ENCODE peak calls at places on chromosome 6, in five cellular contexts. Y is A549, K is ovary, S is fibroblast of villous mesenchyme, J is A673. P is an unnamed sample.

GRCh38 chr6:95576621-95577316 is 566 bp upstream of the MANEA start:
- DNase-seq in K (no peak), J (peak; percentile 29), Y (no peak), S (peak; percentile 17), P (no peak)

GRCh38 chr6:43992783-43993505 is 134.3 kb downstream of the MRPL14 start:
- DNase-seq in Y (no peak), K (no peak), S (no peak), J (no peak), P (no peak)

GRCh38 chr6:132264101-132264500 is 137.2 kb downstream of the MOXD1 start:
- DNase-seq in Y (no peak), K (no peak), J (no peak), S (no peak), P (no peak)

GRCh38 chr6:99151634-99152344 is 197.7 kb downstream of the FAXC start:
- DNase-seq in K (no peak), J (peak; percentile 67), Y (peak; percentile 6), S (peak; percentile 4), P (no peak)

GRCh38 chr6:22250486-22250885 is 46.4 kb downstream of the PRL start:
- DNase-seq in Y (no peak), K (no peak), J (peak; percentile 60), S (no peak), P (no peak)

GRCh38 chr6:109186012-109186411 is 90.7 kb downstream of the CEP57L1 start:
- DNase-seq in J (no peak), S (no peak), Y (no peak), K (no peak), P (no peak)

GRCh38 chr6:148445116-148445515 is 102.5 kb downstream of the SASH1 start:
- DNase-seq in J (no peak), Y (no peak), K (no peak), S (no peak), P (no peak)

GRCh38 chr6:33147807-33148666 is 44.2 kb downstream of the COL11A2 start:
- DNase-seq in S (peak; percentile 63), K (no peak), Y (no peak), J (peak; percentile 64), P (no peak)

GRCh38 chr6:166450167-166450873 is 67.6 kb upstream of the MPC1 start:
- DNase-seq in Y (no peak), S (no peak), K (no peak), J (no peak), P (no peak)

GRCh38 chr6:56524891-56525703 is 117.6 kb downstream of the DST start:
- DNase-seq in J (peak; percentile 34), S (peak; percentile 96), K (no peak), Y (no peak), P (no peak)

GRCh38 chr6:160461641-160462040 is 113.5 kb downstream of the SLC22A3 start:
- DNase-seq in J (no peak), S (peak; percentile 4), Y (no peak), K (no peak), P (no peak)

GRCh38 chr6:156517090-156517489 is 260.1 kb upstream of the ARID1B start:
- DNase-seq in J (no peak), S (peak; percentile 33), Y (no peak), K (no peak), P (no peak)

GRCh38 chr6:38713812-38714211 is 1.3 kb upstream of the DNAH8 start:
- DNase-seq in Y (no peak), S (no peak), K (no peak), J (no peak), P (no peak)

GRCh38 chr6:39882567-39882953 is 51.7 kb downstream of the MOCS1 start:
- DNase-seq in Y (no peak), K (peak; percentile 68), J (no peak), S (peak; percentile 96), P (no peak)

GRCh38 chr6:46473866-46474265 is 17.4 kb downstream of the RCAN2 start:
- DNase-seq in Y (no peak), K (no peak), J (no peak), S (no peak), P (no peak)

GRCh38 chr6:156954781-156955180 is 177.6 kb downstream of the ARID1B start:
- DNase-seq in K (no peak), S (no peak), Y (no peak), J (no peak), P (no peak)

GRCh38 chr6:1735239-1735803 is 125.6 kb downstream of the FOXC1 start:
- DNase-seq in Y (no peak), J (no peak), K (no peak), S (no peak), P (no peak)

GRCh38 chr6:86017236-86017635 is 374.6 kb upstream of the SYNCRIP start:
- DNase-seq in Y (no peak), S (no peak), J (no peak), K (no peak), P (no peak)

GRCh38 chr6:24630861-24631505 is 15.0 kb downstream of the KIAA0319 start:
- DNase-seq in Y (no peak), S (no peak), J (no peak), K (no peak), P (no peak)

GRCh38 chr6:136524936-136525413 is 25.2 kb downstream of the MAP7 start:
- DNase-seq in J (no peak), K (no peak), Y (no peak), S (no peak), P (no peak)

GRCh38 chr6:17206566-17207072 is 74.5 kb upstream of the RBM24 start:
- DNase-seq in K (no peak), Y (no peak), J (no peak), S (no peak), P (no peak)

GRCh38 chr6:14464049-14464448 is 346.5 kb downstream of the CD83 start:
- DNase-seq in J (peak; percentile 34), Y (no peak), K (no peak), S (peak; percentile 42), P (no peak)

GRCh38 chr6:46199387-46199786 is 28.6 kb upstream of the ENPP5 start:
- DNase-seq in J (no peak), K (no peak), Y (no peak), S (peak; percentile 8), P (no peak)

GRCh38 chr6:83908813-83909212 is 49.3 kb downstream of the CYB5R4 start:
- DNase-seq in K (no peak), J (no peak), S (no peak), Y (no peak), P (no peak)

GRCh38 chr6:169454204-169454871 is 200.7 kb upstream of the THBS2 start:
- DNase-seq in K (no peak), J (no peak), Y (no peak), S (peak; percentile 90), P (peak; percentile 84)

GRCh38 chr6:27275025-27275956 is 27.8 kb downstream of the PRSS16 start:
- DNase-seq in Y (no peak), J (peak; percentile 64), K (no peak), S (no peak), P (no peak)

GRCh38 chr6:3607171-3607570 is 144.3 kb downstream of the PXDC1 start:
- DNase-seq in S (no peak), Y (no peak), J (no peak), K (no peak), P (no peak)

GRCh38 chr6:148973809-148974208 is 227.0 kb downstream of the UST start:
- DNase-seq in K (no peak), Y (peak; percentile 24), J (peak; percentile 45), S (peak; percentile 68), P (no peak)

GRCh38 chr6:79648315-79648714 is 17.2 kb downstream of the SH3BGRL2 start:
- DNase-seq in Y (no peak), S (no peak), J (no peak), K (no peak), P (no peak)

GRCh38 chr6:79650943-79651342 is 19.8 kb downstream of the SH3BGRL2 start:
- DNase-seq in S (no peak), K (no peak), J (no peak), Y (no peak), P (no peak)

GRCh38 chr6:79647756-79648155 is 16.6 kb downstream of the SH3BGRL2 start:
- DNase-seq in K (no peak), S (no peak), Y (no peak), J (no peak), P (no peak)

GRCh38 chr6:79649016-79649415 is 17.9 kb downstream of the SH3BGRL2 start:
- DNase-seq in K (no peak), S (no peak), Y (no peak), J (no peak), P (no peak)

DNA sequence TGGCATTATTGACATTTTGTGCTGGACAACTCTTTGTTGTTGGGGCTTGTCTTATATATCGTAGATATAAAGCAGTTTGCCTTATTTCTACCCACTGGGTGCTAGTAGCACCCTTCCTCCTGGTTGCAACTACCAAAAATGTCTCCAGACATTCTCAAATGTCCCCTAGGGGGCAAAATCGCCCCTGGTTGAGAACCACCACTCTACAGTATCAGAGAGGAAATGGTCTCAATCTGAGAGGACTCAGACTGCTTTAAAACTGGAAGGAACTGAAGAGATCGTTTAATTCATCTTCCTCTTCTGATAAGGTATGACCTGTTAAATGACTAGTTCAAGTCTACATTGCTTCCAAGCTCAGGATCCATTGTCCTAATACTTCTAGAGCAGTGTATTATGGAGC is 14.9 kb downstream of the SH3BGRL2 start:
- DNase-seq in S (no peak), Y (no peak), J (peak; percentile 15), K (no peak), P (no peak)
- TF ChIP-seq CTCF in S (no peak), Y (no peak), J (peak; percentile 46), K (no peak), P (no peak)

DNA sequence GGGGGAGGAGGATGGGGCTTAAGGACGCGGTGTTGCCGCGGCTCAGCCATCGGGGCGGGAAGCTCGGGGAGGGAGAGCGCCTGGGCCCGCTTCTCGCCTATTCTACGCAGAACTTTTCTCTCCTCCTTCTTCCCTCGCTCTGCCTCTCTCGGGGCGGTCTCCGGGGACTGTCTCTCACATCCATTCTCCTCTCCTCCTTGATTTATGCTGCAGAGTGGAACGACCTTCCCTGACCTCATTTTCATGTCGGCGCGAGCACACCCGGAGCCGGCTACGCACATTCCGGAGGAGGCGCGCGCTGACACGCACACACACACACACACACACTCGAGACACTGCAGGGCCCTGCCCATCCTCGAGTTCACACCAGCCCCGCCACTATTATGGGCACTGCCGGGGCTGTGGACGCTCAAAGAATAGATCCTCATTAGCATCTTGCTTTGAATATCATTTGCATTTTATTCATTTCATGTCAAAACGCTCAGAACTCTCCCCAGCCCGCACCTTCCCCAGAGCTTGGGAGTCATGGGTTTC is 36.7 kb downstream of the NCR2 start:
- DNase-seq in J (peak; percentile 38), K (no peak), S (peak; percentile 18), Y (no peak), P (no peak)
- H3K4me3 ChIP-seq in J (peak overlapping the region; percentile 34), K (peak overlapping the region; percentile 21), S (peak overlapping the region; percentile 25), Y (peak overlapping the region; percentile 43), P (no peak overlapping the region)

GRCh38 chr6:122772724-122773123 is 6.8 kb upstream of the FABP7 start:
- DNase-seq in Y (no peak), S (no peak), J (no peak), K (no peak), P (no peak)
- TF ChIP-seq CTCF in Y (no peak), S (no peak), J (no peak), K (no peak), P (no peak)

DNA sequence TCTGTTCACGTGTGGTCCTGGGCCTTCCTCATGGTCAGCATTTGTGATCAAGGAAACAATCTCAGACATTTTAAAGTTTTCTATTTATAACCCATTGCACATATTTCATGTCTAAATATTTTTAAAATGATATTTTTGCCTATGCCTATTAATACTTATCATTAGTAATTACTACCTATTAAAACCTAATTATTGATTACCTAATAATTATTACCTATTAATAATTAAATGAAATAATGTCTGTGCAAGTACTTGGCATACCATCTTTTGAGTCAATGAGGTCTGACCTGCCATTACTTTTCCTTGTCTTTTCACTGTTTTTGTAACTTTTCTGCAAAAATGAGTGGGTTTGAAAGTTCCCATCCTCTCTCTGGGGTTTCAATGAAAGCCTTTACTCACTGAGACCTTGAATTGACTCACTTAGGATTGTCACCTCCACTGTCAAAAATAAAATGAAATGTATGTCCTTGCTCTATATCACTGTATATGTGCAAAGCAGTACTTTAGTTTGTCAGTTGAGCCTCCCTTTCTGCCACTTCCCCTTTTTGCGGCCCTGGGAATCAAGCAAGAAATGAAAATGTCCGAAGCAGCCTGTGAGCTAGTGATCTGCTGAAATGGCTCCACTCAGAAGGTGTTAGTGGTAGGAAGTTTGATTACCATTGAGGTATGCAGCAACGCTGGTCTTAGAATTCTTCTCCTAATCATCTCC is 87.8 kb downstream of the L3MBTL3 start:
- DNase-seq in K (no peak), S (no peak), Y (no peak), J (no peak), P (no peak)
- H3K4me3 ChIP-seq in K (no peak overlapping the region), S (no peak overlapping the region), Y (no peak overlapping the region), J (no peak overlapping the region), P (no peak overlapping the region)